ENCODE peak calls at places on chromosome 1, in ten cellular contexts. One of them, this sample, is unnamed.

GRCh38 chr1:52127181-52128175 is 14.4 kb upstream of the ZFYVE9 start:
- DNase-seq in left ventricle myocardium inferior: no peak
- DNase-seq in IMR-90: peak
- DNase-seq in AG04450: peak
- DNase-seq in psoas muscle: no peak
- DNase-seq in CD8-positive, alpha-beta T cell: no peak
- DNase-seq in endodermal cell: peak
- DNase-seq in mesendoderm: peak
- DNase-seq in naive thymus-derived CD4-positive, alpha-beta T cell: no peak
- DNase-seq in aorta: no peak
- DNase-seq in this sample: no peak

GRCh38 chr1:28123461-28123961 is 35.1 kb upstream of the EYA3 start:
- DNase-seq in left ventricle myocardium inferior: no peak
- DNase-seq in IMR-90: peak
- DNase-seq in AG04450: no peak
- DNase-seq in psoas muscle: no peak
- DNase-seq in CD8-positive, alpha-beta T cell: no peak
- DNase-seq in endodermal cell: no peak
- DNase-seq in mesendoderm: no peak
- DNase-seq in naive thymus-derived CD4-positive, alpha-beta T cell: no peak
- DNase-seq in aorta: no peak
- DNase-seq in this sample: no peak

GRCh38 chr1:208039536-208040332 is 128.8 kb upstream of the CD34 start:
- DNase-seq in left ventricle myocardium inferior: no peak
- DNase-seq in IMR-90: no peak
- DNase-seq in AG04450: no peak
- DNase-seq in psoas muscle: no peak
- DNase-seq in CD8-positive, alpha-beta T cell: no peak
- DNase-seq in endodermal cell: no peak
- DNase-seq in mesendoderm: no peak
- DNase-seq in naive thymus-derived CD4-positive, alpha-beta T cell: no peak
- DNase-seq in aorta: no peak
- DNase-seq in this sample: no peak

GRCh38 chr1:95770596-95770995 is 536.6 kb downstream of the RWDD3 start:
- DNase-seq in left ventricle myocardium inferior: no peak
- DNase-seq in IMR-90: no peak
- DNase-seq in AG04450: no peak
- DNase-seq in psoas muscle: no peak
- DNase-seq in CD8-positive, alpha-beta T cell: no peak
- DNase-seq in endodermal cell: no peak
- DNase-seq in mesendoderm: peak
- DNase-seq in naive thymus-derived CD4-positive, alpha-beta T cell: no peak
- DNase-seq in aorta: no peak
- DNase-seq in this sample: no peak

GRCh38 chr1:221308534-221309511 is 429.6 kb downstream of the HLX start:
- DNase-seq in left ventricle myocardium inferior: no peak
- DNase-seq in IMR-90: no peak
- DNase-seq in AG04450: no peak
- DNase-seq in psoas muscle: no peak
- DNase-seq in CD8-positive, alpha-beta T cell: no peak
- DNase-seq in endodermal cell: peak
- DNase-seq in mesendoderm: no peak
- DNase-seq in naive thymus-derived CD4-positive, alpha-beta T cell: no peak
- DNase-seq in aorta: no peak
- DNase-seq in this sample: peak

GRCh38 chr1:188642585-188643168 is 1813.9 kb downstream of the PLA2G4A start:
- DNase-seq in left ventricle myocardium inferior: no peak
- DNase-seq in IMR-90: no peak
- DNase-seq in AG04450: no peak
- DNase-seq in psoas muscle: no peak
- DNase-seq in CD8-positive, alpha-beta T cell: no peak
- DNase-seq in endodermal cell: no peak
- DNase-seq in mesendoderm: no peak
- DNase-seq in naive thymus-derived CD4-positive, alpha-beta T cell: no peak
- DNase-seq in aorta: no peak
- DNase-seq in this sample: no peak

GRCh38 chr1:54546651-54547348 is 1.2 kb upstream of the ACOT11 start:
- DNase-seq in left ventricle myocardium inferior: no peak
- DNase-seq in IMR-90: no peak
- DNase-seq in AG04450: no peak
- DNase-seq in psoas muscle: no peak
- DNase-seq in CD8-positive, alpha-beta T cell: no peak
- DNase-seq in endodermal cell: no peak
- DNase-seq in mesendoderm: no peak
- DNase-seq in naive thymus-derived CD4-positive, alpha-beta T cell: no peak
- DNase-seq in aorta: no peak
- DNase-seq in this sample: no peak

GRCh38 chr1:35499652-35500176 is 57.5 kb downstream of the KIAA0319L start:
- DNase-seq in left ventricle myocardium inferior: no peak
- DNase-seq in IMR-90: no peak
- DNase-seq in AG04450: no peak
- DNase-seq in psoas muscle: no peak
- DNase-seq in CD8-positive, alpha-beta T cell: peak
- DNase-seq in endodermal cell: peak
- DNase-seq in mesendoderm: peak
- DNase-seq in naive thymus-derived CD4-positive, alpha-beta T cell: no peak
- DNase-seq in aorta: no peak
- DNase-seq in this sample: no peak

GRCh38 chr1:180946537-180947507 is 34.1 kb downstream of the KIAA1614 start:
- DNase-seq in left ventricle myocardium inferior: no peak
- DNase-seq in IMR-90: no peak
- DNase-seq in AG04450: no peak
- DNase-seq in psoas muscle: no peak
- DNase-seq in CD8-positive, alpha-beta T cell: no peak
- DNase-seq in endodermal cell: no peak
- DNase-seq in mesendoderm: no peak
- DNase-seq in naive thymus-derived CD4-positive, alpha-beta T cell: no peak
- DNase-seq in aorta: peak
- DNase-seq in this sample: no peak

GRCh38 chr1:180945151-180945550 is 32.5 kb downstream of the KIAA1614 start:
- DNase-seq in left ventricle myocardium inferior: no peak
- DNase-seq in IMR-90: no peak
- DNase-seq in AG04450: no peak
- DNase-seq in psoas muscle: no peak
- DNase-seq in CD8-positive, alpha-beta T cell: no peak
- DNase-seq in endodermal cell: no peak
- DNase-seq in mesendoderm: no peak
- DNase-seq in naive thymus-derived CD4-positive, alpha-beta T cell: no peak
- DNase-seq in aorta: no peak
- DNase-seq in this sample: no peak

GRCh38 chr1:180945551-180945950 is 32.9 kb downstream of the KIAA1614 start:
- DNase-seq in left ventricle myocardium inferior: no peak
- DNase-seq in IMR-90: no peak
- DNase-seq in AG04450: no peak
- DNase-seq in psoas muscle: no peak
- DNase-seq in CD8-positive, alpha-beta T cell: no peak
- DNase-seq in endodermal cell: no peak
- DNase-seq in mesendoderm: no peak
- DNase-seq in naive thymus-derived CD4-positive, alpha-beta T cell: no peak
- DNase-seq in aorta: no peak
- DNase-seq in this sample: no peak

GRCh38 chr1:180947901-180948311 is 35.2 kb downstream of the KIAA1614 start:
- DNase-seq in left ventricle myocardium inferior: no peak
- DNase-seq in IMR-90: no peak
- DNase-seq in AG04450: no peak
- DNase-seq in psoas muscle: no peak
- DNase-seq in CD8-positive, alpha-beta T cell: no peak
- DNase-seq in endodermal cell: no peak
- DNase-seq in mesendoderm: no peak
- DNase-seq in naive thymus-derived CD4-positive, alpha-beta T cell: no peak
- DNase-seq in aorta: no peak
- DNase-seq in this sample: no peak

DNA sequence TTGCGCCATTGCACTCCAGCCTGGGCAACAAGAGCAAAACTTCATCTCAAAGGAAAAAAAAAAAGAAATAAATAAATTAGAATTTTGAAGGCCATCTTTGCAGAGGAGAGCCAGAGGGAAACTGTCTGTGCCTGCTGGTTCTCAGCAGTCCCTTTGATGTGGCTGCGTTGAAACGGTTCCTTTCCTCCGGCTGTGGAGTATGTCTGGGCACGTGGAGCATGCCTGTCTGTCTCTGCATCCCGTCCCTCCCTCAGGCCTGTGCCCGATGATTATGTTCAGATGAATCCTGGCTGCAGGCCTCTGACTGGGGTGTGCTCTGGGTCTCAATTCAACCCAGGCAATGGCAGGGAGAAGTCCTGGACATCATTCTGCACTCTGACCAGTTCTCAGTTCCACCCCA is 33.4 kb downstream of the KIAA1614 start:
- DNase-seq in left ventricle myocardium inferior: no peak
- DNase-seq in IMR-90: no peak
- DNase-seq in AG04450: no peak
- DNase-seq in psoas muscle: no peak
- DNase-seq in CD8-positive, alpha-beta T cell: no peak
- DNase-seq in endodermal cell: no peak
- DNase-seq in mesendoderm: no peak
- DNase-seq in naive thymus-derived CD4-positive, alpha-beta T cell: no peak
- DNase-seq in aorta: no peak
- DNase-seq in this sample: no peak
- H3K27ac ChIP-seq in left ventricle myocardium inferior: no peak
- H3K27ac ChIP-seq in IMR-90: no peak
- H3K27ac ChIP-seq in AG04450: no peak
- H3K27ac ChIP-seq in psoas muscle: no peak
- H3K27ac ChIP-seq in CD8-positive, alpha-beta T cell: no peak
- H3K27ac ChIP-seq in endodermal cell: no peak
- H3K27ac ChIP-seq in mesendoderm: no peak
- H3K27ac ChIP-seq in naive thymus-derived CD4-positive, alpha-beta T cell: no peak
- H3K27ac ChIP-seq in aorta: no peak
- H3K27ac ChIP-seq in this sample: no peak

GRCh38 chr1:180510882-180511281 is 8.5 kb upstream of the ACBD6 start:
- DNase-seq in left ventricle myocardium inferior: no peak
- DNase-seq in IMR-90: no peak
- DNase-seq in AG04450: no peak
- DNase-seq in psoas muscle: no peak
- DNase-seq in CD8-positive, alpha-beta T cell: no peak
- DNase-seq in endodermal cell: no peak
- DNase-seq in mesendoderm: no peak
- DNase-seq in naive thymus-derived CD4-positive, alpha-beta T cell: no peak
- DNase-seq in aorta: no peak
- DNase-seq in this sample: no peak

GRCh38 chr1:180508725-180509097 is 6.3 kb upstream of the ACBD6 start:
- DNase-seq in left ventricle myocardium inferior: no peak
- DNase-seq in IMR-90: no peak
- DNase-seq in AG04450: no peak
- DNase-seq in psoas muscle: no peak
- DNase-seq in CD8-positive, alpha-beta T cell: no peak
- DNase-seq in endodermal cell: no peak
- DNase-seq in mesendoderm: no peak
- DNase-seq in naive thymus-derived CD4-positive, alpha-beta T cell: no peak
- DNase-seq in aorta: no peak
- DNase-seq in this sample: no peak

GRCh38 chr1:180504186-180504585 is 1.8 kb upstream of the ACBD6 start:
- DNase-seq in left ventricle myocardium inferior: no peak
- DNase-seq in IMR-90: peak
- DNase-seq in AG04450: no peak
- DNase-seq in psoas muscle: no peak
- DNase-seq in CD8-positive, alpha-beta T cell: no peak
- DNase-seq in endodermal cell: no peak
- DNase-seq in mesendoderm: no peak
- DNase-seq in naive thymus-derived CD4-positive, alpha-beta T cell: no peak
- DNase-seq in aorta: no peak
- DNase-seq in this sample: no peak

GRCh38 chr1:180505732-180506335 is 3.5 kb upstream of the ACBD6 start:
- DNase-seq in left ventricle myocardium inferior: no peak
- DNase-seq in IMR-90: peak
- DNase-seq in AG04450: no peak
- DNase-seq in psoas muscle: no peak
- DNase-seq in CD8-positive, alpha-beta T cell: no peak
- DNase-seq in endodermal cell: no peak
- DNase-seq in mesendoderm: no peak
- DNase-seq in naive thymus-derived CD4-positive, alpha-beta T cell: no peak
- DNase-seq in aorta: no peak
- DNase-seq in this sample: no peak

DNA sequence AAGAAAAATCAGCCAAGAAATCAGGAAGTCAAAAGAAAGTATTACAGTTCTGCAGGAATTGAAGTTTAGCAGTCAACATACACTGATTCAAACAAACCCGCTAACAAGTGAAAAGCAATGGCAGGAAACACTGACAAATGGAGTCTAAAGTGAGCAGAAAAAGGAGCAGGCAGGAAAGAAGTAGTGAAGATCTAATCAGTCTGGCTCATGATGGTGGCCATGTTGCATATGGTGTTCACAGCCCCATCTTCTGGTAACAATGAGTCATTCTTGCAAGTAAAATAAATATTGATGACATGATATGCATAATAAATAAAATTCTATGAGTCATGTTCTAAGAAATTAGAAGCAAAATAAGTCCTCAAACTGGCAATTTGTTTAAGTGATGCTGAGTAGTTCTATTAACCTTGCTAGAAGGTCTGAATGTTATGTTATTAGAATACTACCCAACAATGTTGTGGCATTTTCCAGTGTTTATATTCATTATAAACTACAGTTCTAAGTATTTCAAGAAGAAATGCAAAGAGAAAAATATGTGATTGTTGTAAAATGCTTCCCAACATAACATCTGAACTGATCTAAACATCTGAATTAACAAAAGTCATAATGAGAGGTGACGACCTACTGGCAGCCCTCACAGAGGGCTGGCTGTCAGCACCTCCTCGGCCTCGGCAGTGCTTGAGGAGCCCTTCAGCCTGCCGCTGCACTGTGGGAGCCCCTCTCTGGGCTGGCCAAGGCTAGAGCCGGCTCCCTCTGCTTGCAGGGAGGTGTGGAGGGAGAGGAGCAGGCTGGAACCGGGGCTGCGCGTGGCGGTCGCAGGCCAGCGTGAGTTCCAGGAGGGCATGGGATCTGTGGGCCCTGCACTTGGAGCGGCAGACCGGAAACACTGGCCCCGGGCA is 5.7 kb upstream of the ACBD6 start:
- DNase-seq in left ventricle myocardium inferior: no peak
- DNase-seq in IMR-90: peak
- DNase-seq in AG04450: peak
- DNase-seq in psoas muscle: no peak
- DNase-seq in CD8-positive, alpha-beta T cell: no peak
- DNase-seq in endodermal cell: no peak
- DNase-seq in mesendoderm: no peak
- DNase-seq in naive thymus-derived CD4-positive, alpha-beta T cell: no peak
- DNase-seq in aorta: no peak
- DNase-seq in this sample: no peak
- H3K27ac ChIP-seq in left ventricle myocardium inferior: no peak
- H3K27ac ChIP-seq in IMR-90: peak
- H3K27ac ChIP-seq in AG04450: peak
- H3K27ac ChIP-seq in psoas muscle: no peak
- H3K27ac ChIP-seq in CD8-positive, alpha-beta T cell: no peak
- H3K27ac ChIP-seq in endodermal cell: no peak
- H3K27ac ChIP-seq in mesendoderm: no peak
- H3K27ac ChIP-seq in naive thymus-derived CD4-positive, alpha-beta T cell: no peak
- H3K27ac ChIP-seq in aorta: no peak
- H3K27ac ChIP-seq in this sample: no peak

GRCh38 chr1:91753878-91754277 is 132.1 kb downstream of the TGFBR3 start:
- DNase-seq in left ventricle myocardium inferior: no peak
- DNase-seq in IMR-90: no peak
- DNase-seq in AG04450: no peak
- DNase-seq in psoas muscle: no peak
- DNase-seq in CD8-positive, alpha-beta T cell: no peak
- DNase-seq in endodermal cell: no peak
- DNase-seq in mesendoderm: no peak
- DNase-seq in naive thymus-derived CD4-positive, alpha-beta T cell: no peak
- DNase-seq in aorta: no peak
- DNase-seq in this sample: no peak

GRCh38 chr1:91754348-91754747 is 131.6 kb downstream of the TGFBR3 start:
- DNase-seq in left ventricle myocardium inferior: no peak
- DNase-seq in IMR-90: peak
- DNase-seq in AG04450: no peak
- DNase-seq in psoas muscle: no peak
- DNase-seq in CD8-positive, alpha-beta T cell: no peak
- DNase-seq in endodermal cell: no peak
- DNase-seq in mesendoderm: no peak
- DNase-seq in naive thymus-derived CD4-positive, alpha-beta T cell: no peak
- DNase-seq in aorta: no peak
- DNase-seq in this sample: no peak

GRCh38 chr1:91757760-91758545 is 128.0 kb downstream of the TGFBR3 start:
- DNase-seq in left ventricle myocardium inferior: no peak
- DNase-seq in IMR-90: peak
- DNase-seq in AG04450: no peak
- DNase-seq in psoas muscle: no peak
- DNase-seq in CD8-positive, alpha-beta T cell: no peak
- DNase-seq in endodermal cell: no peak
- DNase-seq in mesendoderm: no peak
- DNase-seq in naive thymus-derived CD4-positive, alpha-beta T cell: no peak
- DNase-seq in aorta: no peak
- DNase-seq in this sample: no peak

GRCh38 chr1:91755888-91756287 is 130.1 kb downstream of the TGFBR3 start:
- DNase-seq in left ventricle myocardium inferior: no peak
- DNase-seq in IMR-90: no peak
- DNase-seq in AG04450: no peak
- DNase-seq in psoas muscle: no peak
- DNase-seq in CD8-positive, alpha-beta T cell: no peak
- DNase-seq in endodermal cell: no peak
- DNase-seq in mesendoderm: no peak
- DNase-seq in naive thymus-derived CD4-positive, alpha-beta T cell: no peak
- DNase-seq in aorta: no peak
- DNase-seq in this sample: no peak

GRCh38 chr1:91755176-91755575 is 130.8 kb downstream of the TGFBR3 start:
- DNase-seq in left ventricle myocardium inferior: peak
- DNase-seq in IMR-90: peak
- DNase-seq in AG04450: no peak
- DNase-seq in psoas muscle: peak
- DNase-seq in CD8-positive, alpha-beta T cell: no peak
- DNase-seq in endodermal cell: no peak
- DNase-seq in mesendoderm: no peak
- DNase-seq in naive thymus-derived CD4-positive, alpha-beta T cell: no peak
- DNase-seq in aorta: no peak
- DNase-seq in this sample: no peak
- H3K27ac ChIP-seq in left ventricle myocardium inferior: peak
- H3K27ac ChIP-seq in IMR-90: no peak
- H3K27ac ChIP-seq in AG04450: no peak
- H3K27ac ChIP-seq in psoas muscle: peak
- H3K27ac ChIP-seq in CD8-positive, alpha-beta T cell: no peak
- H3K27ac ChIP-seq in endodermal cell: no peak
- H3K27ac ChIP-seq in mesendoderm: no peak
- H3K27ac ChIP-seq in naive thymus-derived CD4-positive, alpha-beta T cell: no peak
- H3K27ac ChIP-seq in aorta: no peak
- H3K27ac ChIP-seq in this sample: no peak

GRCh38 chr1:37948160-37948559 is 1.3 kb upstream of the INPP5B start:
- DNase-seq in left ventricle myocardium inferior: no peak
- DNase-seq in IMR-90: no peak
- DNase-seq in AG04450: no peak
- DNase-seq in psoas muscle: no peak
- DNase-seq in CD8-positive, alpha-beta T cell: no peak
- DNase-seq in endodermal cell: no peak
- DNase-seq in mesendoderm: no peak
- DNase-seq in naive thymus-derived CD4-positive, alpha-beta T cell: no peak
- DNase-seq in aorta: no peak
- DNase-seq in this sample: no peak

GRCh38 chr1:37947364-37947763 is 511 bp upstream of the INPP5B start:
- DNase-seq in left ventricle myocardium inferior: no peak
- DNase-seq in IMR-90: no peak
- DNase-seq in AG04450: no peak
- DNase-seq in psoas muscle: no peak
- DNase-seq in CD8-positive, alpha-beta T cell: no peak
- DNase-seq in endodermal cell: no peak
- DNase-seq in mesendoderm: no peak
- DNase-seq in naive thymus-derived CD4-positive, alpha-beta T cell: no peak
- DNase-seq in aorta: no peak
- DNase-seq in this sample: no peak

GRCh38 chr1:37949524-37950152 is 2.8 kb upstream of the INPP5B start:
- DNase-seq in left ventricle myocardium inferior: no peak
- DNase-seq in IMR-90: no peak
- DNase-seq in AG04450: no peak
- DNase-seq in psoas muscle: no peak
- DNase-seq in CD8-positive, alpha-beta T cell: no peak
- DNase-seq in endodermal cell: no peak
- DNase-seq in mesendoderm: no peak
- DNase-seq in naive thymus-derived CD4-positive, alpha-beta T cell: no peak
- DNase-seq in aorta: no peak
- DNase-seq in this sample: no peak

GRCh38 chr1:37946703-37947360 is at the start of gene INPP5B:
- DNase-seq in left ventricle myocardium inferior: peak
- DNase-seq in IMR-90: peak
- DNase-seq in AG04450: peak
- DNase-seq in psoas muscle: peak
- DNase-seq in CD8-positive, alpha-beta T cell: peak
- DNase-seq in endodermal cell: peak
- DNase-seq in mesendoderm: peak
- DNase-seq in naive thymus-derived CD4-positive, alpha-beta T cell: peak
- DNase-seq in aorta: peak
- DNase-seq in this sample: peak

GRCh38 chr1:37948841-37949240 is 2.0 kb upstream of the INPP5B start:
- DNase-seq in left ventricle myocardium inferior: no peak
- DNase-seq in IMR-90: no peak
- DNase-seq in AG04450: no peak
- DNase-seq in psoas muscle: no peak
- DNase-seq in CD8-positive, alpha-beta T cell: no peak
- DNase-seq in endodermal cell: no peak
- DNase-seq in mesendoderm: no peak
- DNase-seq in naive thymus-derived CD4-positive, alpha-beta T cell: no peak
- DNase-seq in aorta: no peak
- DNase-seq in this sample: no peak
- H3K27ac ChIP-seq in left ventricle myocardium inferior: no peak
- H3K27ac ChIP-seq in IMR-90: no peak
- H3K27ac ChIP-seq in AG04450: no peak
- H3K27ac ChIP-seq in psoas muscle: no peak
- H3K27ac ChIP-seq in CD8-positive, alpha-beta T cell: no peak
- H3K27ac ChIP-seq in endodermal cell: no peak
- H3K27ac ChIP-seq in mesendoderm: no peak
- H3K27ac ChIP-seq in naive thymus-derived CD4-positive, alpha-beta T cell: no peak
- H3K27ac ChIP-seq in aorta: no peak
- H3K27ac ChIP-seq in this sample: no peak